ENCODE peak calls at places on chromosomes 7 and 10, in six cellular contexts. One of them, this sample, is unnamed.

GRCh38 chr7:75943864-75944263 is 28.9 kb downstream of the POR start:
- DNase-seq in tibial artery: no peak
- DNase-seq in HCT116: peak
- DNase-seq in epithelial cell of esophagus: peak
- DNase-seq in psoas muscle: no peak
- DNase-seq in glutamatergic neuron: no peak
- DNase-seq in this sample: no peak

GRCh38 chr10:49388161-49388560 is 7.7 kb downstream of the DRGX start:
- DNase-seq in HCT116: no peak
- DNase-seq in epithelial cell of esophagus: no peak
- DNase-seq in psoas muscle: no peak
- DNase-seq in glutamatergic neuron: no peak
- DNase-seq in tibial artery: no peak
- DNase-seq in this sample: no peak

GRCh38 chr10:129963076-129963830 is 821 bp downstream of the EBF3 start:
- DNase-seq in psoas muscle: peak
- DNase-seq in epithelial cell of esophagus: peak
- DNase-seq in HCT116: no peak
- DNase-seq in tibial artery: no peak
- DNase-seq in glutamatergic neuron: peak
- DNase-seq in this sample: no peak

GRCh38 chr10:103800789-103801540 is 54.4 kb downstream of the SH3PXD2A start:
- DNase-seq in psoas muscle: peak
- DNase-seq in tibial artery: no peak
- DNase-seq in glutamatergic neuron: no peak
- DNase-seq in HCT116: no peak
- DNase-seq in epithelial cell of esophagus: peak
- DNase-seq in this sample: peak

GRCh38 chr10:71427246-71427645 is 30.5 kb downstream of the CDH23 start:
- DNase-seq in glutamatergic neuron: no peak
- DNase-seq in psoas muscle: no peak
- DNase-seq in epithelial cell of esophagus: no peak
- DNase-seq in tibial artery: no peak
- DNase-seq in HCT116: no peak
- DNase-seq in this sample: no peak

GRCh38 chr10:88932539-88933256 is 19.9 kb downstream of the ACTA2 start:
- DNase-seq in epithelial cell of esophagus: peak
- DNase-seq in HCT116: peak
- DNase-seq in glutamatergic neuron: peak
- DNase-seq in psoas muscle: peak
- DNase-seq in tibial artery: peak
- DNase-seq in this sample: peak

GRCh38 chr10:125548878-125549277 is 134.1 kb downstream of the TEX36 start:
- DNase-seq in epithelial cell of esophagus: no peak
- DNase-seq in glutamatergic neuron: no peak
- DNase-seq in psoas muscle: no peak
- DNase-seq in tibial artery: no peak
- DNase-seq in HCT116: no peak
- DNase-seq in this sample: no peak

GRCh38 chr10:90028312-90028711 is 326.9 kb downstream of the KIF20B start:
- DNase-seq in tibial artery: no peak
- DNase-seq in HCT116: no peak
- DNase-seq in epithelial cell of esophagus: no peak
- DNase-seq in glutamatergic neuron: no peak
- DNase-seq in psoas muscle: no peak
- DNase-seq in this sample: no peak

GRCh38 chr10:5538892-5539651 is 14.3 kb downstream of the CALML3 start:
- DNase-seq in psoas muscle: no peak
- DNase-seq in tibial artery: peak
- DNase-seq in epithelial cell of esophagus: peak
- DNase-seq in glutamatergic neuron: no peak
- DNase-seq in HCT116: no peak
- DNase-seq in this sample: no peak

GRCh38 chr10:117663750-117664149 is 121.2 kb downstream of the EMX2 start:
- DNase-seq in HCT116: peak
- DNase-seq in psoas muscle: no peak
- DNase-seq in tibial artery: no peak
- DNase-seq in epithelial cell of esophagus: peak
- DNase-seq in glutamatergic neuron: no peak
- DNase-seq in this sample: peak

GRCh38 chr7:77862691-77863090 is 64.1 kb downstream of the PHTF2 start:
- DNase-seq in psoas muscle: no peak
- DNase-seq in HCT116: no peak
- DNase-seq in glutamatergic neuron: no peak
- DNase-seq in epithelial cell of esophagus: no peak
- DNase-seq in tibial artery: no peak
- DNase-seq in this sample: no peak

GRCh38 chr10:95405655-95406054 is 114.9 kb upstream of the PDLIM1 start:
- DNase-seq in psoas muscle: no peak
- DNase-seq in epithelial cell of esophagus: no peak
- DNase-seq in tibial artery: no peak
- DNase-seq in HCT116: no peak
- DNase-seq in glutamatergic neuron: no peak
- DNase-seq in this sample: no peak

GRCh38 chr10:91200314-91201212 is 19.9 kb upstream of the PCGF5 start:
- DNase-seq in glutamatergic neuron: no peak
- DNase-seq in epithelial cell of esophagus: no peak
- DNase-seq in HCT116: no peak
- DNase-seq in psoas muscle: no peak
- DNase-seq in tibial artery: no peak
- DNase-seq in this sample: no peak

GRCh38 chr10:66799474-66799873 is 126.4 kb upstream of the LRRTM3 start:
- DNase-seq in HCT116: no peak
- DNase-seq in tibial artery: no peak
- DNase-seq in glutamatergic neuron: no peak
- DNase-seq in psoas muscle: no peak
- DNase-seq in epithelial cell of esophagus: no peak
- DNase-seq in this sample: no peak

GRCh38 chr7:235576-236395 is 43.4 kb downstream of the FAM20C start:
- DNase-seq in psoas muscle: peak
- DNase-seq in epithelial cell of esophagus: no peak
- DNase-seq in glutamatergic neuron: no peak
- DNase-seq in tibial artery: no peak
- DNase-seq in HCT116: no peak
- DNase-seq in this sample: no peak

GRCh38 chr7:131226116-131226562 is 101.5 kb upstream of the MKLN1 start:
- DNase-seq in glutamatergic neuron: no peak
- DNase-seq in psoas muscle: no peak
- DNase-seq in epithelial cell of esophagus: no peak
- DNase-seq in HCT116: no peak
- DNase-seq in tibial artery: no peak
- DNase-seq in this sample: peak

GRCh38 chr10:59807629-59808620 is 54.7 kb upstream of the MRLN start:
- DNase-seq in glutamatergic neuron: no peak
- DNase-seq in HCT116: no peak
- DNase-seq in epithelial cell of esophagus: no peak
- DNase-seq in psoas muscle: peak
- DNase-seq in tibial artery: peak
- DNase-seq in this sample: no peak

GRCh38 chr10:43852644-43853214 is 204.0 kb upstream of the ZNF32 start:
- DNase-seq in HCT116: no peak
- DNase-seq in epithelial cell of esophagus: no peak
- DNase-seq in glutamatergic neuron: no peak
- DNase-seq in psoas muscle: no peak
- DNase-seq in tibial artery: no peak
- DNase-seq in this sample: no peak

GRCh38 chr10:93030409-93030808 is 30.2 kb upstream of the CYP26C1 start:
- DNase-seq in tibial artery: no peak
- DNase-seq in HCT116: peak
- DNase-seq in epithelial cell of esophagus: peak
- DNase-seq in psoas muscle: no peak
- DNase-seq in glutamatergic neuron: no peak
- DNase-seq in this sample: no peak

GRCh38 chr10:94223702-94224370 is 138.9 kb downstream of the NOC3L start:
- DNase-seq in HCT116: no peak
- DNase-seq in tibial artery: no peak
- DNase-seq in glutamatergic neuron: no peak
- DNase-seq in epithelial cell of esophagus: no peak
- DNase-seq in psoas muscle: no peak
- DNase-seq in this sample: no peak

GRCh38 chr7:158782638-158783490 is 46.4 kb downstream of the ESYT2 start:
- DNase-seq in tibial artery: peak
- DNase-seq in epithelial cell of esophagus: peak
- DNase-seq in HCT116: no peak
- DNase-seq in glutamatergic neuron: no peak
- DNase-seq in psoas muscle: peak
- DNase-seq in this sample: no peak

GRCh38 chr10:95650232-95650631 is 6.3 kb downstream of the ALDH18A1 start:
- DNase-seq in HCT116: no peak
- DNase-seq in psoas muscle: no peak
- DNase-seq in tibial artery: no peak
- DNase-seq in glutamatergic neuron: no peak
- DNase-seq in epithelial cell of esophagus: no peak
- DNase-seq in this sample: no peak

GRCh38 chr7:144842377-144842851 is 6.6 kb upstream of the TPK1 start:
- DNase-seq in psoas muscle: no peak
- DNase-seq in tibial artery: peak
- DNase-seq in epithelial cell of esophagus: peak
- DNase-seq in glutamatergic neuron: no peak
- DNase-seq in HCT116: no peak
- DNase-seq in this sample: peak

GRCh38 chr7:26087321-26088091 is 64.5 kb upstream of the NFE2L3 start:
- DNase-seq in glutamatergic neuron: no peak
- DNase-seq in epithelial cell of esophagus: peak
- DNase-seq in tibial artery: no peak
- DNase-seq in HCT116: no peak
- DNase-seq in psoas muscle: no peak
- DNase-seq in this sample: no peak

GRCh38 chr10:129949411-129950335 is 14.4 kb downstream of the EBF3 start:
- DNase-seq in epithelial cell of esophagus: no peak
- DNase-seq in glutamatergic neuron: peak
- DNase-seq in HCT116: no peak
- DNase-seq in psoas muscle: peak
- DNase-seq in tibial artery: peak
- DNase-seq in this sample: no peak

GRCh38 chr10:1573981-1574380 is 163.3 kb downstream of the ADARB2 start:
- DNase-seq in HCT116: no peak
- DNase-seq in epithelial cell of esophagus: no peak
- DNase-seq in psoas muscle: no peak
- DNase-seq in glutamatergic neuron: peak
- DNase-seq in tibial artery: no peak
- DNase-seq in this sample: no peak

GRCh38 chr10:124599588-124600050 is 138.0 kb downstream of the LHPP start:
- DNase-seq in epithelial cell of esophagus: no peak
- DNase-seq in HCT116: no peak
- DNase-seq in glutamatergic neuron: peak
- DNase-seq in tibial artery: no peak
- DNase-seq in psoas muscle: peak
- DNase-seq in this sample: no peak

DNA sequence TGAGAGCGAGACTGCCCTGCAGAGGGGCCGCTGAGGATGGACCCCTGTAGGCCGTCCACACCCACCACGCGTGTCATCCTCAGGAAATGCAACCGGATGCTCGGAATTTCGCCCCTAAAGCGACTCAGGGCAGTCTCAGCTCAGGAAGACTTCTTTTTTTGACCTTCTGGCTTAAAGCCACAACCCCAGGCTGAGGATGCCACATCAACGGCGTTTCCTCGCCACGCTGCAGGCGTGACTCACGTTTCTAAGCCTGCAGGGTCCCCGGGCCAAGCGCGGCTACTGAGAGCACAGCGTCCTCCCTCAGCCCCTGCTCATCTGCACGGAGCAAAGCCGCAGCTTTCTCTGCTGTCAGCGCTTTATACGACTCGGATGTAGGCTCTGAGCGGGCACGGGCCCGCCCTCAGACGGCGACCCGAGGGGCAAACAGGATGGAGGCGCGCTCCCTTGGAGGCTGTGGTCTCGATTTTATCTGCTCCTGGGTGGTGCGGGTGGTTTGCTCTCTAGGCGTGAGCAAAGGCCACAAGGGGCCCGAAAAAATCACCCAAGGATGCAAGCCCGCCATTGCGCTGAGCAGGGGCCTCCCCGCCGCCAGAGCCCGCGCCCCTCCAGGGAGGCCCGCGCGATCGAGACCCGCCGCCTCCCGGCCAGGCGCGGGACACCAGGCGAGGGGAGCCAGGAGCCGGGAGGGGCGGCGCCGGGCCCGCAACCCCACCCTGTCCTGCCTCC is 726 bp upstream of the INSIG1 start:
- DNase-seq in psoas muscle: peak
- DNase-seq in glutamatergic neuron: peak
- DNase-seq in HCT116: no peak
- DNase-seq in tibial artery: peak
- DNase-seq in epithelial cell of esophagus: peak
- DNase-seq in this sample: peak
- TF ChIP-seq CTCF in psoas muscle: peak
- TF ChIP-seq CTCF in glutamatergic neuron: no peak
- TF ChIP-seq CTCF in HCT116: no peak
- TF ChIP-seq CTCF in tibial artery: peak
- TF ChIP-seq CTCF in epithelial cell of esophagus: peak
- TF ChIP-seq CTCF in this sample: no peak

DNA sequence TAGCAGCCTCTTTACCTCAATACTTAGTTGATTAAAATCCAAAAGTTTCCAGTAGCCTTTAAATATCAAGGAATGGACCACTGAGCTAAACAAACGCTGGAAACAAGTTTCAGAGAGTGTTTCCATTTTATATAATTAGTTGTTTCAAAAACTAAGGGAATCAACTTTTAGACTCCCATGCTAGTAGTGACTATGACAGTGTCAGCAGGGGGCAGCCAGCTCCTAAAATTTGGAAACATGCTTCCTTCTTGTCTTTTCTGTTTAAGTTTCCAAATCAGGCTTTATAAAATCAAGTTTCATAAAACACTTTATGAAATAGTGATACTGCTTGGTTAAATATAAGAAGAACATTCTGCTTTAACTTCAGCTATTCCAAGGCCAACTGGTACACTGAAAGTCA is 138.2 kb upstream of the TMEM229A start:
- DNase-seq in HCT116: peak
- DNase-seq in epithelial cell of esophagus: peak
- DNase-seq in psoas muscle: no peak
- DNase-seq in glutamatergic neuron: peak
- DNase-seq in tibial artery: no peak
- DNase-seq in this sample: no peak
- TF ChIP-seq CTCF in HCT116: peak
- TF ChIP-seq CTCF in epithelial cell of esophagus: peak
- TF ChIP-seq CTCF in psoas muscle: no peak
- TF ChIP-seq CTCF in glutamatergic neuron: no peak
- TF ChIP-seq CTCF in tibial artery: no peak
- TF ChIP-seq CTCF in this sample: peak

DNA sequence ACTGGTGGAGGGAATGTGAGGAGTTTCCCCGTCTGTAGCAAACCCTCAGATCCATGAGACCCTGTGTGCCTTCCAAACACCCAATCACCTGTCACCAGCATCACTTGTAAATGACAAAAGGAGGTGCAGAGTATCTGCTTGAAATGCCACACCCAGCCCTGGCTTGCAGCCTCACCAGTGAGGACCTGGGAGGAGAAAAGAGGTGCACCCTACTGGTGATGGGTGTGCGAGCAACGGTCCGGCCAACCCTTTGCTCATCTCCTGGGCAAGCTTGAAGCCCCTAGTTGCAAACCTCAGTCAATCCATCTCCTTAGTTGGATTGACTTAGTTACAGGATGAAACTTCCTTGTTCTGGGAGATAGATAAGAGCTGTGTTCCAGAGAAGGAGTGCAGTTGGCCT is 62.4 kb upstream of the WAPL start:
- DNase-seq in HCT116: no peak
- DNase-seq in glutamatergic neuron: no peak
- DNase-seq in epithelial cell of esophagus: peak
- DNase-seq in tibial artery: no peak
- DNase-seq in psoas muscle: no peak
- DNase-seq in this sample: peak
- TF ChIP-seq CTCF in HCT116: peak
- TF ChIP-seq CTCF in glutamatergic neuron: no peak
- TF ChIP-seq CTCF in epithelial cell of esophagus: peak
- TF ChIP-seq CTCF in tibial artery: no peak
- TF ChIP-seq CTCF in psoas muscle: no peak
- TF ChIP-seq CTCF in this sample: peak

GRCh38 chr7:33762153-33762902 is 143.0 kb upstream of the BMPER start:
- DNase-seq in HCT116: no peak
- DNase-seq in psoas muscle: no peak
- DNase-seq in tibial artery: no peak
- DNase-seq in epithelial cell of esophagus: no peak
- DNase-seq in glutamatergic neuron: no peak
- DNase-seq in this sample: no peak
- TF ChIP-seq CTCF in HCT116: no peak
- TF ChIP-seq CTCF in psoas muscle: no peak
- TF ChIP-seq CTCF in tibial artery: no peak
- TF ChIP-seq CTCF in epithelial cell of esophagus: no peak
- TF ChIP-seq CTCF in glutamatergic neuron: no peak
- TF ChIP-seq CTCF in this sample: no peak

This sample was measured in GM10248.